ENCODE peak calls at places on chromosomes 4 and X, in four cellular contexts. I is PC-3, A is upper lobe of left lung, F is lower leg skin. K is an unnamed sample.

GRCh38 chr4:113697429-113697828 is 64.1 kb downstream of the CAMK2D start:
- DNase-seq in I (no peak), A (no peak), F (no peak), K (no peak)

GRCh38 chrX:45266456-45266855 is 65.8 kb upstream of the DIPK2B start:
- DNase-seq in I (no peak), A (no peak), F (no peak), K (no peak)

GRCh38 chrX:46268429-46268828 is 276.8 kb downstream of the ZNF674 start:
- DNase-seq in I (peak), A (no peak), F (no peak), K (no peak)

GRCh38 chr4:24924309-24924781 is 11.5 kb upstream of the CCDC149 start:
- DNase-seq in I (no peak), A (no peak), F (no peak), K (no peak)

GRCh38 chr4:14110407-14110806 is 482.9 kb upstream of the BOD1L1 start:
- DNase-seq in I (peak), A (no peak), F (no peak), K (no peak)

GRCh38 chr4:54234497-54235205 is 5.6 kb downstream of the PDGFRA start:
- DNase-seq in I (no peak), A (no peak), F (no peak), K (no peak)

GRCh38 chrX:71164071-71164470 is 19.4 kb downstream of the NLGN3 start:
- DNase-seq in I (no peak), A (no peak), F (no peak), K (no peak)

GRCh38 chrX:107537815-107538214 is 88.4 kb downstream of the FRMPD3 start:
- DNase-seq in I (peak), A (no peak), F (no peak), K (no peak)

GRCh38 chr4:39083164-39083563 is 21.1 kb downstream of the KLHL5 start:
- DNase-seq in I (peak), A (no peak), F (no peak), K (no peak)

GRCh38 chrX:41238543-41238942 is 95.4 kb upstream of the DDX3X start:
- DNase-seq in I (peak), A (no peak), F (no peak), K (no peak)

GRCh38 chr4:16083217-16084191 is at the start of gene PROM1:
- DNase-seq in I (no peak), A (peak), F (no peak), K (peak)

GRCh38 chrX:25052798-25053534 is 37.2 kb upstream of the ARX start:
- DNase-seq in I (no peak), A (no peak), F (no peak), K (no peak)

GRCh38 chrX:40047485-40047884 is 50.3 kb downstream of the BCOR start:
- DNase-seq in I (no peak), A (no peak), F (no peak), K (no peak)

GRCh38 chrX:3299626-3300025 is 46.8 kb downstream of the MXRA5 start:
- DNase-seq in I (no peak), A (no peak), F (no peak), K (no peak)

GRCh38 chr4:31741321-31741720 is 1021.2 kb downstream of the PCDH7 start:
- DNase-seq in I (peak), A (no peak), F (no peak), K (no peak)

GRCh38 chrX:7252013-7252610 is 104.2 kb upstream of the PUDP start:
- DNase-seq in I (peak), A (no peak), F (peak), K (no peak)

GRCh38 chrX:53294024-53294648 is 12.8 kb upstream of the IQSEC2 start:
- DNase-seq in I (peak), A (no peak), F (no peak), K (no peak)

GRCh38 chr4:680931-681645 is 6.7 kb downstream of the MYL5 start:
- DNase-seq in I (peak), A (peak), F (no peak), K (peak)

GRCh38 chrX:13816899-13817298 is at the start of gene GPM6B:
- DNase-seq in I (no peak), A (no peak), F (no peak), K (no peak)

GRCh38 chrX:72126539-72127140 is 5.1 kb downstream of the RTL5 start:
- DNase-seq in I (peak), A (no peak), F (peak), K (peak)

GRCh38 chr4:7813674-7814073 is 126.0 kb downstream of the AFAP1 start:
- DNase-seq in I (no peak), A (no peak), F (no peak), K (no peak)

GRCh38 chr4:71807469-71807868 is 23.6 kb upstream of the GC start:
- DNase-seq in I (no peak), A (no peak), F (no peak), K (no peak)

GRCh38 chr4:52376107-52376704 is 282.9 kb downstream of the USP46 start:
- DNase-seq in I (peak), A (no peak), F (no peak), K (no peak)

GRCh38 chr4:145153904-145154298 is 26.5 kb downstream of the OTUD4 start:
- DNase-seq in I (no peak), A (no peak), F (no peak), K (no peak)

GRCh38 chr4:184960505-184960971 is 57.8 kb upstream of the HELT start:
- DNase-seq in I (no peak), A (no peak), F (no peak), K (no peak)

GRCh38 chr4:168028970-168029610 is 63.2 kb upstream of the ANXA10 start:
- DNase-seq in I (peak), A (no peak), F (no peak), K (no peak)

GRCh38 chr4:835148-836002 is 9.4 kb upstream of the CPLX1 start:
- DNase-seq in I (no peak), A (peak), F (no peak), K (no peak)

GRCh38 chr4:94472056-94472826 is 20.5 kb downstream of the PDLIM5 start:
- DNase-seq in I (peak), A (no peak), F (no peak), K (no peak)

GRCh38 chr4:4541040-4541631 is 712 bp downstream of the STX18 start:
- DNase-seq in I (peak), A (no peak), F (peak), K (no peak)

GRCh38 chr4:94168321-94168720 is 39.3 kb upstream of the SMARCAD1 start:
- DNase-seq in I (no peak), A (no peak), F (no peak), K (no peak)

DNA sequence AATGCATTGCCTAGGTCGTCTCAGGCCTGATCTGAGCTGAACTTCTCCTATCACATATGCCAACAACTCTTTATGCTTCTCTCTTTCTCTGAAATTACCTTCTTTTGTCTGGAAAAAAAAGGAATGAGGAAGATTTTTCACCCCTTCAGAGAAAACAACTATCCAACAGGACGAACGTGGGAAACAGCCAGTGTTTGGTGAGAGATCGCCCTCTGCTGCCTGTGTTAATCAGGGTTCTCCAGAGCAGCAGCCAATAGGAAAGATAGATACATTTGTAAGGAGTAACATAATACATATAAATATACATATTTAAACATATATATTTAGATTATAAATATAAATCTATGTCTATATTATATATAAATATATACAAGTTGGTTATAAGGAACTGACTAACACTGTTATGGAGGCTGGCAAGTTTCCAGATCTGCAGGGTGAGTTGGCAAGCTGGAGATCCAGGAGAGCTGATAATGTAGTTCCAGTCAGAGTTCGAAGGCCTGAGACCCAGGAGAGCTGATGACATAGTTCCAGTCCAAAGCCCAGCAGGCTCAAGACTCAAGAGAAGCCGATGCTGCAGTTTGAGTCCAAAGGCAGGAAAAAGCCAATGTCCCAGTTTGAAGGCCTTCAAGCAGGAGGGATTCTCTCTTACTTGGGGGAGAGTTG is 13.3 kb downstream of the CETN2 start:
- DNase-seq in I (peak), A (no peak), F (no peak), K (no peak)
- TF ChIP-seq CTCF in I (peak), A (no peak), F (no peak), K (peak)

GRCh38 chrX:132390817-132391216 is 98.0 kb downstream of the MBNL3 start:
- DNase-seq in I (no peak), A (no peak), F (no peak), K (no peak)

GRCh38 chrX:132393090-132393884 is 95.6 kb downstream of the MBNL3 start:
- DNase-seq in I (no peak), A (no peak), F (no peak), K (no peak)

GRCh38 chrX:132395645-132396044 is 93.2 kb downstream of the MBNL3 start:
- DNase-seq in I (no peak), A (no peak), F (no peak), K (no peak)

GRCh38 chrX:132393992-132394391 is 94.8 kb downstream of the MBNL3 start:
- DNase-seq in I (no peak), A (no peak), F (no peak), K (no peak)

DNA sequence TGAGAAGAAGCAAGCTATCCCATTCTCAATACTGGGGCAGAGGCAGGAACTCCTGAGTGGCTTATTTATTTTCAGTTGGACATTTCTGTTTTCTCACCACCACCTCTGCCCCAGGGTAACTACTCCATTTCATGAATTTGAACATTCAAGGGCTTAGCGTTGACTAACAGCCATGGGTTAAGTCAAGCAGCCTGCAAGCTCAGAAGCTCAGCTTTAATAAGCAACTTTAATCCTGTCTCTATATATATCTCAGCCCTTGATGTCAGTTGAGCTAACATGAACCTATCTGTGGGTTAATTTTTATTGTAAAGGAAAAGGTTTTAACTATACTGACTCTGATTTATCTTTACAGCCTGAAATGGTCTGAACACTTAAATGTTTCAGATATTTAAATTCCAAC is 93.8 kb downstream of the MBNL3 start:
- DNase-seq in I (no peak), A (no peak), F (no peak), K (no peak)
- TF ChIP-seq CTCF in I (no peak), A (no peak), F (no peak), K (no peak)

GRCh38 chrX:48474127-48474526 is 1.9 kb upstream of the FTSJ1 start:
- DNase-seq in I (peak), A (no peak), F (no peak), K (no peak)
- TF ChIP-seq CTCF in I (peak), A (no peak), F (no peak), K (peak)

GRCh38 chrX:74534569-74535038 is 79.8 kb downstream of the RLIM start:
- DNase-seq in I (no peak), A (no peak), F (no peak), K (no peak)

GRCh38 chrX:74536142-74537010 is 78.0 kb downstream of the RLIM start:
- DNase-seq in I (peak), A (peak), F (peak), K (peak)

GRCh38 chrX:74537011-74537390 is 77.4 kb downstream of the RLIM start:
- DNase-seq in I (no peak), A (no peak), F (no peak), K (no peak)

GRCh38 chrX:74535633-74536141 is 78.7 kb downstream of the RLIM start:
- DNase-seq in I (peak), A (peak), F (peak), K (no peak)

GRCh38 chrX:74535211-74535621 is 79.2 kb downstream of the RLIM start:
- DNase-seq in I (peak), A (no peak), F (no peak), K (no peak)
- TF ChIP-seq CTCF in I (peak), A (no peak), F (no peak), K (peak)

DNA sequence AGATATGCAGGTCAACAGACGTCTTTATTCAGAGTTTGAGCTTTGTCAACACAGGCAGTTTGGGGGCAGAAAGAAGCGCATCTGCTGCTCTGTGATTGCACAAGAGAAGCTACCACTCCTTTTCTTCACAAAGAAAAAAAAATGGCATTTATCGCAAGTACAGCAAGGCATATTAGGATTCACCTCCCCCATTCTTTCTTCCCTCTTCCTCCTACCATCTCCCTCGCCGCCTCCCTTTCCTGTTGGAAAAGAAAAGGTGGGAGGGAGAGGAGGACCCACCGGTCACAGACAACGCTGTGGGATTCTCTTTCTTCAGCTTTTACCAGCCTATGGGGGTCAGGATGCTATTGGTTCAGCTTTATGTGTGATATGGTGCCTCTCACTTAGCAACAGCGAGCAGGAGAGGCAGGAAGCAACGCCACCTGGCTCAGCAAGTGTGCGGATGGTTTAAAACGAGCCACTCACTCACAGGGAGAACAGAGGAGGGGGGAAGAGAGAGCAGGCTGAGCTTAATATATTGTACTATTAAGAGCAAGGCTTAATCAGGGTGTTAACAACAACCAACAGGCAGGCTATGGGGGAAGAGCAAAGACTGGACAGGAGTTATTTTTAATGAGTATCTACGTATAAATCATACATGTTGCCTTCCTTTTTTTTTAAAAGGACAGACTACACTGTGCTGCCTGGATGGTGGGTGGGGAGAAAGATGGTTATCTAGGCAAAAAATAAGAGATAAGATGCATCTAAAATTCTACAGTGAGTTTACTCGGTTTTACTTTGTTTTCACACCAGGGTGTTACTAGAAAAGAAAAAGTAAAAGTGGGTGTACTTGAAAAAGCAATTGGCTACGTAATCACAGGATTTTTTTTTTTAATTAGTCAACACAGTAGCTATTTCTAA is 104.7 kb downstream of the MAML3 start:
- DNase-seq in I (peak), A (no peak), F (no peak), K (no peak)
- TF ChIP-seq CTCF in I (no peak), A (no peak), F (no peak), K (no peak)

GRCh38 chr4:105455182-105455581 is 18.7 kb downstream of the PPA2 start:
- DNase-seq in I (no peak), A (no peak), F (no peak), K (no peak)

GRCh38 chr4:105455998-105456397 is 17.9 kb downstream of the PPA2 start:
- DNase-seq in I (no peak), A (no peak), F (no peak), K (no peak)

GRCh38 chr4:105451346-105451745 is 22.5 kb downstream of the PPA2 start:
- DNase-seq in I (no peak), A (no peak), F (no peak), K (no peak)

GRCh38 chr4:105457997-105458396 is 15.9 kb downstream of the PPA2 start:
- DNase-seq in I (no peak), A (no peak), F (no peak), K (no peak)

GRCh38 chr4:105453550-105454201 is 20.2 kb downstream of the PPA2 start:
- DNase-seq in I (no peak), A (no peak), F (no peak), K (no peak)
- TF ChIP-seq CTCF in I (no peak), A (no peak), F (no peak), K (no peak)

DNA sequence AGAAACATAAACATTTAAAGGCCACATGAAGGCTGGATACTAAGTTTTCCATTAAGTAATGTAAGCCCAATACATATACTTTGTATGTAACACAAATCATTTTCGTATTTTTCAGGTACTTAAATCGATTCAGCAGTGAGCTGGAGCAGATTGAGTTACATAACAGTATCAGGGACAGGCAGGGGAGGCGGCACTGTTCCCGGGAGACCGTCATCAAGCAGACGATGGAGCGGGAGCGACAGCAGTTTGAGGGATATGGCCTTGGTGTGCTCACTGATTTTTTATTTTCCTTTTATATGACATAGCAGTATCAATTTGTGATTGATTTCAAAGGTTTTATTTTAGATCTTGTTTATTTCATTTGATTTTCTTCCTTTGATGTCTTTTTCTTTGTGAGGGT is 20.7 kb downstream of the TMA16 start:
- DNase-seq in I (no peak), A (no peak), F (no peak), K (no peak)
- TF ChIP-seq CTCF in I (no peak), A (no peak), F (no peak), K (no peak)

GRCh38 chr4:169133932-169134331 is 123.9 kb upstream of the CBR4 start:
- DNase-seq in I (no peak), A (no peak), F (peak), K (no peak)
- TF ChIP-seq CTCF in I (no peak), A (no peak), F (no peak), K (no peak)

DNA sequence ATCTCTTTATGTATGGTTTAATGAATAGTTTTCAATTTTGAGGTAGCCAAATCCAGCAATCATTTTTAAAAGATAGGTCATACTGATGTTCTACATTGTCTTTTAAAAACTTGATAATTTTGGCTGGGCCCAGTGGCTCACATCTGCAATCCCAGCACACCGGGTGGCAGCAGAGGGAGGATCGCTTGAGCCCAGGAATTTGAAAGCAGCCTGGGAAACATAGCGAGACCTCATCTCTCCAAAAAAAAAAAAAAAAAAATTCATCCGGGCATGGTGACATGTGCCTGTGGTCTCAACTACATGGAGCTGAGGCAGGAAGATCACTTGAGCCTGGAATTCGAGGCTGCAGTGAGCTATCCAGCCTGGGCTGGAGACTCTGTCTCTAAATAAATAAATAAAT is 419.8 kb downstream of the GALNTL6 start:
- DNase-seq in I (no peak), A (no peak), F (no peak), K (no peak)
- TF ChIP-seq CTCF in I (no peak), A (no peak), F (no peak), K (no peak)

GRCh38 chrX:15911729-15912550 is 57.3 kb upstream of the AP1S2 start:
- DNase-seq in I (peak), A (no peak), F (peak), K (no peak)

GRCh38 chrX:15916704-15917084 is 62.1 kb upstream of the AP1S2 start:
- DNase-seq in I (no peak), A (no peak), F (no peak), K (no peak)

GRCh38 chrX:15914486-15914885 is 59.9 kb upstream of the AP1S2 start:
- DNase-seq in I (no peak), A (no peak), F (no peak), K (no peak)

GRCh38 chrX:15915959-15916703 is 61.5 kb upstream of the AP1S2 start:
- DNase-seq in I (no peak), A (no peak), F (no peak), K (no peak)

DNA sequence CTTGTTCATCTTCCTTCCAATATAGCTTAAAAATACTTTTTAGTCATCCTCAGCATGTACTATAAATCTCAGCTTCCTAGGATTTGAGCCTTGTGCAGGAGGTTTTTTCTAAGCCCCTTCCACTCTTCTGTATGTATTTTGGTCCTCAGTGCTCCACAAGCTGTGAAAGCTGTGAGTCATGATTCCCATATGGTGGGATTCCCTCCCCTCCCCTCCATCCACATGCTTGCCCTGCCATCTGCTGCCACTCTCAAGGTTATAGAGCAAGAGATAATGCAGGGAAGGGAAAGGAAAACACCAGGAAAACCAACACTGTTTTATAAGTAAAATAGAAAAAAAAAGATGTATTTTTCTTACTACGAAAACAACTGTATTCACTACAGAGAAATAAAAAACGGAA is 58.5 kb upstream of the AP1S2 start:
- DNase-seq in I (no peak), A (no peak), F (no peak), K (no peak)
- TF ChIP-seq CTCF in I (no peak), A (no peak), F (no peak), K (no peak)